ENCODE peak calls at places on chromosomes 16 and 17, in ten cellular contexts. One of them, this sample, is unnamed.

GRCh38 chr17:36880506-36880905 is 56.8 kb upstream of the LHX1 start:
- DNase-seq in anterior cingulate cortex: no peak
- DNase-seq in choroid plexus epithelial cell: no peak
- DNase-seq in left ventricle myocardium superior: no peak
- DNase-seq in lung: no peak
- DNase-seq in AG04449: no peak
- DNase-seq in A549: no peak
- DNase-seq in activated CD4-positive, alpha-beta T cell treated with anti-CD3 and anti-CD28 coated beads, Interleukin-2, amount 50 U/mL, for 48 hours: no peak
- DNase-seq in sciatic nerve: no peak
- DNase-seq in activated effector memory CD4-positive, alpha-beta T cell treated with anti-CD3 and anti-CD28 coated beads, Interleukin-2, amount 50 U/mL, for 16 hours: no peak
- DNase-seq in this sample: no peak

GRCh38 chr17:73430848-73431247 is 119.0 kb upstream of the CDC42EP4 start:
- DNase-seq in AG04449: no peak
- DNase-seq in activated effector memory CD4-positive, alpha-beta T cell treated with anti-CD3 and anti-CD28 coated beads, Interleukin-2, amount 50 U/mL, for 16 hours: no peak
- DNase-seq in left ventricle myocardium superior: peak; percentile 25
- DNase-seq in choroid plexus epithelial cell: peak; percentile 23
- DNase-seq in activated CD4-positive, alpha-beta T cell treated with anti-CD3 and anti-CD28 coated beads, Interleukin-2, amount 50 U/mL, for 48 hours: no peak
- DNase-seq in anterior cingulate cortex: no peak
- DNase-seq in sciatic nerve: no peak
- DNase-seq in lung: peak; percentile 41
- DNase-seq in A549: no peak
- DNase-seq in this sample: peak; percentile 29

GRCh38 chr17:42989726-42990652 is 8.2 kb upstream of the RPL27 start:
- DNase-seq in activated effector memory CD4-positive, alpha-beta T cell treated with anti-CD3 and anti-CD28 coated beads, Interleukin-2, amount 50 U/mL, for 16 hours: no peak
- DNase-seq in AG04449: no peak
- DNase-seq in choroid plexus epithelial cell: no peak
- DNase-seq in lung: no peak
- DNase-seq in anterior cingulate cortex: no peak
- DNase-seq in A549: peak; percentile 64
- DNase-seq in left ventricle myocardium superior: no peak
- DNase-seq in sciatic nerve: no peak
- DNase-seq in activated CD4-positive, alpha-beta T cell treated with anti-CD3 and anti-CD28 coated beads, Interleukin-2, amount 50 U/mL, for 48 hours: no peak
- DNase-seq in this sample: no peak

GRCh38 chr16:49085689-49086088 is 195.9 kb downstream of the CBLN1 start:
- DNase-seq in sciatic nerve: no peak
- DNase-seq in activated CD4-positive, alpha-beta T cell treated with anti-CD3 and anti-CD28 coated beads, Interleukin-2, amount 50 U/mL, for 48 hours: no peak
- DNase-seq in choroid plexus epithelial cell: no peak
- DNase-seq in activated effector memory CD4-positive, alpha-beta T cell treated with anti-CD3 and anti-CD28 coated beads, Interleukin-2, amount 50 U/mL, for 16 hours: no peak
- DNase-seq in A549: no peak
- DNase-seq in anterior cingulate cortex: no peak
- DNase-seq in lung: no peak
- DNase-seq in AG04449: no peak
- DNase-seq in left ventricle myocardium superior: no peak
- DNase-seq in this sample: peak; percentile 22

GRCh38 chr17:38867179-38867994 is 2.5 kb upstream of the LASP1 start:
- DNase-seq in activated effector memory CD4-positive, alpha-beta T cell treated with anti-CD3 and anti-CD28 coated beads, Interleukin-2, amount 50 U/mL, for 16 hours: peak; percentile 86
- DNase-seq in left ventricle myocardium superior: peak; percentile 65
- DNase-seq in choroid plexus epithelial cell: peak; percentile 76
- DNase-seq in sciatic nerve: peak; percentile 79
- DNase-seq in A549: peak; percentile 87
- DNase-seq in AG04449: no peak
- DNase-seq in activated CD4-positive, alpha-beta T cell treated with anti-CD3 and anti-CD28 coated beads, Interleukin-2, amount 50 U/mL, for 48 hours: peak; percentile 79
- DNase-seq in anterior cingulate cortex: peak; percentile 38
- DNase-seq in lung: peak; percentile 74
- DNase-seq in this sample: peak; percentile 68

GRCh38 chr17:47257651-47258339 is 4.2 kb downstream of the ITGB3 start:
- DNase-seq in choroid plexus epithelial cell: peak; percentile 50
- DNase-seq in sciatic nerve: no peak
- DNase-seq in A549: no peak
- DNase-seq in left ventricle myocardium superior: no peak
- DNase-seq in AG04449: no peak
- DNase-seq in activated effector memory CD4-positive, alpha-beta T cell treated with anti-CD3 and anti-CD28 coated beads, Interleukin-2, amount 50 U/mL, for 16 hours: no peak
- DNase-seq in activated CD4-positive, alpha-beta T cell treated with anti-CD3 and anti-CD28 coated beads, Interleukin-2, amount 50 U/mL, for 48 hours: no peak
- DNase-seq in lung: no peak
- DNase-seq in anterior cingulate cortex: no peak
- DNase-seq in this sample: peak; percentile 62

GRCh38 chr17:61443475-61443882 is 8.7 kb upstream of the TBX4 start:
- DNase-seq in choroid plexus epithelial cell: no peak
- DNase-seq in left ventricle myocardium superior: no peak
- DNase-seq in anterior cingulate cortex: no peak
- DNase-seq in A549: no peak
- DNase-seq in lung: no peak
- DNase-seq in activated effector memory CD4-positive, alpha-beta T cell treated with anti-CD3 and anti-CD28 coated beads, Interleukin-2, amount 50 U/mL, for 16 hours: no peak
- DNase-seq in sciatic nerve: no peak
- DNase-seq in activated CD4-positive, alpha-beta T cell treated with anti-CD3 and anti-CD28 coated beads, Interleukin-2, amount 50 U/mL, for 48 hours: no peak
- DNase-seq in AG04449: no peak
- DNase-seq in this sample: no peak

GRCh38 chr17:8243827-8244226 is 4.0 kb downstream of the CTC1 start:
- DNase-seq in activated CD4-positive, alpha-beta T cell treated with anti-CD3 and anti-CD28 coated beads, Interleukin-2, amount 50 U/mL, for 48 hours: peak; percentile 32
- DNase-seq in activated effector memory CD4-positive, alpha-beta T cell treated with anti-CD3 and anti-CD28 coated beads, Interleukin-2, amount 50 U/mL, for 16 hours: peak; percentile 69
- DNase-seq in anterior cingulate cortex: no peak
- DNase-seq in A549: peak; percentile 31
- DNase-seq in sciatic nerve: no peak
- DNase-seq in AG04449: no peak
- DNase-seq in choroid plexus epithelial cell: no peak
- DNase-seq in lung: no peak
- DNase-seq in left ventricle myocardium superior: no peak
- DNase-seq in this sample: no peak

GRCh38 chr17:63395075-63395815 is 50.9 kb downstream of the CYB561 start:
- DNase-seq in sciatic nerve: no peak
- DNase-seq in AG04449: peak; percentile 26
- DNase-seq in A549: no peak
- DNase-seq in choroid plexus epithelial cell: peak; percentile 67
- DNase-seq in anterior cingulate cortex: no peak
- DNase-seq in activated effector memory CD4-positive, alpha-beta T cell treated with anti-CD3 and anti-CD28 coated beads, Interleukin-2, amount 50 U/mL, for 16 hours: no peak
- DNase-seq in left ventricle myocardium superior: no peak
- DNase-seq in lung: no peak
- DNase-seq in activated CD4-positive, alpha-beta T cell treated with anti-CD3 and anti-CD28 coated beads, Interleukin-2, amount 50 U/mL, for 48 hours: no peak
- DNase-seq in this sample: peak; percentile 69

GRCh38 chr17:17420035-17420434 is 56.8 kb upstream of the MED9 start:
- DNase-seq in activated CD4-positive, alpha-beta T cell treated with anti-CD3 and anti-CD28 coated beads, Interleukin-2, amount 50 U/mL, for 48 hours: no peak
- DNase-seq in A549: no peak
- DNase-seq in anterior cingulate cortex: no peak
- DNase-seq in left ventricle myocardium superior: peak; percentile 84
- DNase-seq in sciatic nerve: peak; percentile 75
- DNase-seq in activated effector memory CD4-positive, alpha-beta T cell treated with anti-CD3 and anti-CD28 coated beads, Interleukin-2, amount 50 U/mL, for 16 hours: no peak
- DNase-seq in lung: no peak
- DNase-seq in choroid plexus epithelial cell: no peak
- DNase-seq in AG04449: no peak
- DNase-seq in this sample: no peak

GRCh38 chr16:50747206-50747956 is 5.5 kb downstream of the CYLD start:
- DNase-seq in sciatic nerve: no peak
- DNase-seq in left ventricle myocardium superior: no peak
- DNase-seq in A549: peak; percentile 22
- DNase-seq in choroid plexus epithelial cell: peak; percentile 55
- DNase-seq in lung: no peak
- DNase-seq in AG04449: no peak
- DNase-seq in activated effector memory CD4-positive, alpha-beta T cell treated with anti-CD3 and anti-CD28 coated beads, Interleukin-2, amount 50 U/mL, for 16 hours: no peak
- DNase-seq in activated CD4-positive, alpha-beta T cell treated with anti-CD3 and anti-CD28 coated beads, Interleukin-2, amount 50 U/mL, for 48 hours: no peak
- DNase-seq in anterior cingulate cortex: no peak
- DNase-seq in this sample: peak; percentile 18

GRCh38 chr17:45371414-45372324 is 54.8 kb upstream of the MAP3K14 start:
- DNase-seq in AG04449: peak; percentile 94
- DNase-seq in A549: peak; percentile 98
- DNase-seq in activated effector memory CD4-positive, alpha-beta T cell treated with anti-CD3 and anti-CD28 coated beads, Interleukin-2, amount 50 U/mL, for 16 hours: peak; percentile 78
- DNase-seq in anterior cingulate cortex: peak; percentile 18
- DNase-seq in choroid plexus epithelial cell: peak; percentile 97
- DNase-seq in left ventricle myocardium superior: peak; percentile 91
- DNase-seq in sciatic nerve: peak; percentile 87
- DNase-seq in activated CD4-positive, alpha-beta T cell treated with anti-CD3 and anti-CD28 coated beads, Interleukin-2, amount 50 U/mL, for 48 hours: peak; percentile 57
- DNase-seq in lung: peak; percentile 84
- DNase-seq in this sample: peak; percentile 97

GRCh38 chr17:83196973-83197880 is 117.8 kb downstream of the METRNL start:
- DNase-seq in choroid plexus epithelial cell: no peak
- DNase-seq in AG04449: no peak
- DNase-seq in lung: no peak
- DNase-seq in activated CD4-positive, alpha-beta T cell treated with anti-CD3 and anti-CD28 coated beads, Interleukin-2, amount 50 U/mL, for 48 hours: no peak
- DNase-seq in A549: no peak
- DNase-seq in left ventricle myocardium superior: peak; percentile 18
- DNase-seq in activated effector memory CD4-positive, alpha-beta T cell treated with anti-CD3 and anti-CD28 coated beads, Interleukin-2, amount 50 U/mL, for 16 hours: peak; percentile 38
- DNase-seq in anterior cingulate cortex: no peak
- DNase-seq in sciatic nerve: peak; percentile 65
- DNase-seq in this sample: no peak

GRCh38 chr16:79559532-79559931 is 41.0 kb downstream of the MAF start:
- DNase-seq in activated effector memory CD4-positive, alpha-beta T cell treated with anti-CD3 and anti-CD28 coated beads, Interleukin-2, amount 50 U/mL, for 16 hours: no peak
- DNase-seq in lung: no peak
- DNase-seq in AG04449: no peak
- DNase-seq in choroid plexus epithelial cell: no peak
- DNase-seq in anterior cingulate cortex: no peak
- DNase-seq in left ventricle myocardium superior: no peak
- DNase-seq in activated CD4-positive, alpha-beta T cell treated with anti-CD3 and anti-CD28 coated beads, Interleukin-2, amount 50 U/mL, for 48 hours: no peak
- DNase-seq in A549: no peak
- DNase-seq in sciatic nerve: no peak
- DNase-seq in this sample: no peak

GRCh38 chr16:58459344-58460218 is 40.4 kb upstream of the NDRG4 start:
- DNase-seq in activated CD4-positive, alpha-beta T cell treated with anti-CD3 and anti-CD28 coated beads, Interleukin-2, amount 50 U/mL, for 48 hours: peak; percentile 71
- DNase-seq in A549: peak; percentile 75
- DNase-seq in lung: no peak
- DNase-seq in anterior cingulate cortex: no peak
- DNase-seq in left ventricle myocardium superior: no peak
- DNase-seq in sciatic nerve: no peak
- DNase-seq in choroid plexus epithelial cell: peak; percentile 61
- DNase-seq in activated effector memory CD4-positive, alpha-beta T cell treated with anti-CD3 and anti-CD28 coated beads, Interleukin-2, amount 50 U/mL, for 16 hours: peak; percentile 83
- DNase-seq in AG04449: no peak
- DNase-seq in this sample: peak; percentile 65

GRCh38 chr16:50819706-50820105 is 77.8 kb downstream of the CYLD start:
- DNase-seq in choroid plexus epithelial cell: no peak
- DNase-seq in activated effector memory CD4-positive, alpha-beta T cell treated with anti-CD3 and anti-CD28 coated beads, Interleukin-2, amount 50 U/mL, for 16 hours: no peak
- DNase-seq in left ventricle myocardium superior: no peak
- DNase-seq in lung: no peak
- DNase-seq in sciatic nerve: peak; percentile 21
- DNase-seq in anterior cingulate cortex: no peak
- DNase-seq in A549: no peak
- DNase-seq in AG04449: no peak
- DNase-seq in activated CD4-positive, alpha-beta T cell treated with anti-CD3 and anti-CD28 coated beads, Interleukin-2, amount 50 U/mL, for 48 hours: no peak
- DNase-seq in this sample: no peak

GRCh38 chr17:32302860-32303649 is 37.4 kb downstream of the RHBDL3 start:
- DNase-seq in left ventricle myocardium superior: no peak
- DNase-seq in A549: no peak
- DNase-seq in sciatic nerve: no peak
- DNase-seq in activated CD4-positive, alpha-beta T cell treated with anti-CD3 and anti-CD28 coated beads, Interleukin-2, amount 50 U/mL, for 48 hours: no peak
- DNase-seq in AG04449: no peak
- DNase-seq in anterior cingulate cortex: no peak
- DNase-seq in activated effector memory CD4-positive, alpha-beta T cell treated with anti-CD3 and anti-CD28 coated beads, Interleukin-2, amount 50 U/mL, for 16 hours: no peak
- DNase-seq in choroid plexus epithelial cell: no peak
- DNase-seq in lung: no peak
- DNase-seq in this sample: no peak

GRCh38 chr16:85126731-85127662 is 14.7 kb upstream of the CIBAR2 start:
- DNase-seq in A549: no peak
- DNase-seq in lung: no peak
- DNase-seq in AG04449: no peak
- DNase-seq in sciatic nerve: no peak
- DNase-seq in activated effector memory CD4-positive, alpha-beta T cell treated with anti-CD3 and anti-CD28 coated beads, Interleukin-2, amount 50 U/mL, for 16 hours: no peak
- DNase-seq in left ventricle myocardium superior: no peak
- DNase-seq in anterior cingulate cortex: peak; percentile 56
- DNase-seq in activated CD4-positive, alpha-beta T cell treated with anti-CD3 and anti-CD28 coated beads, Interleukin-2, amount 50 U/mL, for 48 hours: peak; percentile 50
- DNase-seq in choroid plexus epithelial cell: peak; percentile 94
- DNase-seq in this sample: peak; percentile 92

GRCh38 chr17:79915850-79916430 is 76.7 kb upstream of the CBX4 start:
- DNase-seq in activated CD4-positive, alpha-beta T cell treated with anti-CD3 and anti-CD28 coated beads, Interleukin-2, amount 50 U/mL, for 48 hours: peak; percentile 20
- DNase-seq in anterior cingulate cortex: no peak
- DNase-seq in choroid plexus epithelial cell: peak; percentile 63
- DNase-seq in activated effector memory CD4-positive, alpha-beta T cell treated with anti-CD3 and anti-CD28 coated beads, Interleukin-2, amount 50 U/mL, for 16 hours: no peak
- DNase-seq in left ventricle myocardium superior: no peak
- DNase-seq in AG04449: no peak
- DNase-seq in lung: peak; percentile 67
- DNase-seq in A549: peak; percentile 77
- DNase-seq in sciatic nerve: peak; percentile 51
- DNase-seq in this sample: peak; percentile 38

GRCh38 chr17:14622622-14623101 is 321.8 kb downstream of the HS3ST3B1 start:
- DNase-seq in AG04449: peak; percentile 16
- DNase-seq in left ventricle myocardium superior: no peak
- DNase-seq in activated CD4-positive, alpha-beta T cell treated with anti-CD3 and anti-CD28 coated beads, Interleukin-2, amount 50 U/mL, for 48 hours: no peak
- DNase-seq in anterior cingulate cortex: no peak
- DNase-seq in sciatic nerve: no peak
- DNase-seq in activated effector memory CD4-positive, alpha-beta T cell treated with anti-CD3 and anti-CD28 coated beads, Interleukin-2, amount 50 U/mL, for 16 hours: no peak
- DNase-seq in A549: no peak
- DNase-seq in choroid plexus epithelial cell: no peak
- DNase-seq in lung: no peak
- DNase-seq in this sample: no peak

GRCh38 chr16:65731840-65732239 is 610.0 kb upstream of the CDH11 start:
- DNase-seq in choroid plexus epithelial cell: no peak
- DNase-seq in activated effector memory CD4-positive, alpha-beta T cell treated with anti-CD3 and anti-CD28 coated beads, Interleukin-2, amount 50 U/mL, for 16 hours: no peak
- DNase-seq in AG04449: no peak
- DNase-seq in lung: no peak
- DNase-seq in activated CD4-positive, alpha-beta T cell treated with anti-CD3 and anti-CD28 coated beads, Interleukin-2, amount 50 U/mL, for 48 hours: no peak
- DNase-seq in anterior cingulate cortex: no peak
- DNase-seq in A549: no peak
- DNase-seq in sciatic nerve: no peak
- DNase-seq in left ventricle myocardium superior: no peak
- DNase-seq in this sample: no peak